ENCODE peak calls at places on chromosomes 1 and 21, in four cellular contexts. R, W, Q and F are unnamed samples.

GRCh38 chr1:89672489-89673183 is 39.7 kb downstream of the LRRC8C start:
- DNase-seq in W (peak; percentile 36), Q (no peak), R (peak; percentile 65), F (no peak)

GRCh38 chr1:114043046-114043445 is 63.8 kb downstream of the OLFML3 start:
- DNase-seq in Q (no peak), W (no peak), R (no peak), F (no peak)

GRCh38 chr1:246773213-246773641 is 49.0 kb downstream of the SCCPDH start:
- DNase-seq in W (no peak), Q (no peak), R (no peak), F (peak; percentile 85)

GRCh38 chr21:26043891-26044290 is 126.7 kb downstream of the APP start:
- DNase-seq in Q (no peak), W (no peak), R (no peak), F (no peak)

GRCh38 chr1:193192586-193192985 is 6.2 kb upstream of the B3GALT2 start:
- DNase-seq in R (no peak), Q (no peak), W (no peak), F (no peak)

GRCh38 chr1:101128211-101128727 is 102.7 kb upstream of the DPH5 start:
- DNase-seq in Q (no peak), W (no peak), R (no peak), F (peak; percentile 85)

GRCh38 chr1:25135903-25136302 is 96.4 kb downstream of the SYF2 start:
- DNase-seq in W (no peak), Q (no peak), R (no peak), F (no peak)

GRCh38 chr1:210024282-210024681 is 86.3 kb downstream of the SYT14 start:
- DNase-seq in W (no peak), R (no peak), Q (no peak), F (no peak)

GRCh38 chr1:155195201-155196102 is 12.2 kb downstream of the THBS3 start:
- DNase-seq in Q (no peak), R (peak; percentile 11), W (peak; percentile 57), F (no peak)
- H2AFZ ChIP-seq in Q (no peak overlapping the region), R (peak overlapping the region; percentile 39), W (peak overlapping the region; percentile 14), F (no peak overlapping the region)

GRCh38 chr1:201535046-201535777 is 3.7 kb upstream of the NAV1 start:
- DNase-seq in Q (no peak), R (peak; percentile 68), W (peak; percentile 75), F (no peak)

GRCh38 chr1:201537028-201537427 is 1.9 kb upstream of the NAV1 start:
- DNase-seq in Q (no peak), R (no peak), W (peak; percentile 70), F (no peak)

GRCh38 chr1:201536542-201536941 is 2.4 kb upstream of the NAV1 start:
- DNase-seq in W (peak; percentile 98), R (peak; percentile 92), Q (no peak), F (no peak)

GRCh38 chr1:201537467-201537866 is 1.5 kb upstream of the NAV1 start:
- DNase-seq in W (no peak), R (no peak), Q (no peak), F (no peak)

DNA sequence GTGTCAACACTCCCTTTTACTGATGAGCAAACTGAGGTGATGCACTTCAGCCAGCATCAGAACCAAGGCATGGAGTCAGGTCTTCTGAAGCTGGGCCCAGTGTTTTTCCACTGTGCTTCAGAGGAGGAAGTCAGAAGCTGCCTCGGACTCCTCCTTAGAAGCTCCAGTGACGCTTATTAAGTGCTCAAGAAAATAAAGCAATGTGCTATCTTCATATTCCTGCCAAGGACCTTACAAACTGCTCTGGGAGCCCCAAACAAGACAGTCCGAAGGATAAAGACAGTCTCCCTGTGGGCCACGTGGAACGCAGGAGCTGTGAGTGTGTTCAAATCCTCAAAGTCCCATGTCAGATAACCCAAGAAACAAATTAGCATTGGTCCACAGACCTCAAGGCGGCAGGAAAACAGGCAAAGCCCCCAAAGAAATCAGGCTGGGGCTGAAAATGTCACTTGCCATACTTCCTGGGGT is 3.1 kb upstream of the NAV1 start:
- DNase-seq in R (no peak), W (peak; percentile 81), Q (no peak), F (no peak)
- H2AFZ ChIP-seq in R (peak overlapping the region; percentile 37), W (peak overlapping the region; percentile 68), Q (no peak overlapping the region), F (no peak overlapping the region)

GRCh38 chr1:40185951-40186864 is 25.0 kb downstream of the RLF start:
- DNase-seq in Q (no peak), R (peak; percentile 62), W (peak; percentile 82), F (peak; percentile 55)

GRCh38 chr1:40184193-40184592 is 23.0 kb downstream of the RLF start:
- DNase-seq in R (no peak), Q (no peak), W (no peak), F (no peak)

GRCh38 chr1:40187399-40187798 is 26.2 kb downstream of the RLF start:
- DNase-seq in W (peak; percentile 35), R (peak; percentile 26), Q (no peak), F (no peak)

GRCh38 chr1:40179496-40180089 is 18.4 kb downstream of the RLF start:
- DNase-seq in Q (no peak), W (no peak), R (no peak), F (no peak)

GRCh38 chr1:40182956-40183710 is 21.9 kb downstream of the RLF start:
- DNase-seq in W (peak; percentile 56), Q (no peak), R (peak; percentile 45), F (peak; percentile 48)
- H2AFZ ChIP-seq in W (no peak overlapping the region), Q (no peak overlapping the region), R (no peak overlapping the region), F (no peak overlapping the region)

GRCh38 chr21:45382698-45383000 is 22.3 kb upstream of the COL18A1 start:
- DNase-seq in R (no peak), Q (no peak), W (no peak), F (no peak)
- H2AFZ ChIP-seq in R (no peak overlapping the region), Q (no peak overlapping the region), W (no peak overlapping the region), F (no peak overlapping the region)

DNA sequence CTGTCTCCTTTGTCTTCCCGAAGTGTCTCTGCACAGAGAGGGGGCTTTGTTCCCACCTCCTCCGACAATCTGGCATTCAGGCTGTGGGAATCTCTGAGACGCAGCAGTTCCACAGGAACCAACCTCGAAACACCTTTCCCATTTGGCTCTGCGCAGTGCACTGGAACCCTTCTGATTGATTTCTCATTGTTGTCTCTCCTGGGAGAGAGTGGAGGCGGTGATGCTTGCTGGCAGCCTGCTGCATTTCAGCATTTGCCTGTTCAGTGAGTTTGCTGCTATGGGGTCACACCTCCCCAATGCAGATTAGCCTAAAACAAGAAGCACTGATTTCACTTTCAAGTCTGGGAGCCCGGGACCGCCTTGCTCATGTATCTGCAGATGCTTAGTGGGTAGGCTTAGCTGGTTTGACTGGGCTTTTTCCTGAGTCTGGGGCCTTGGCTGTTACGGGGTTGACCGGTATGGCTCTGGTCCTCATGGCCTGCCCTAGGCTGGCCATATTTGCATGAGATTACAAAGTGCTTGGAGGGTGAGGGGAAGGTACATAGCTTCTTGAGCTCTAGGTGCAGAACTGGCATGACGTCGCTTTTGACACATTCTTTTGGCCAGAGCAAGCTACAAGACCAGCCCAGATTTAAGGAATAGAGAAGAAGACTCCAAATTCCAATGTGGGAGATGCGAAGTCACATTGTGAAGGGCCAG is 695.3 kb downstream of the PTPRU start:
- DNase-seq in Q (no peak), W (no peak), R (no peak), F (no peak)
- H2AFZ ChIP-seq in Q (no peak overlapping the region), W (no peak overlapping the region), R (no peak overlapping the region), F (no peak overlapping the region)

GRCh38 chr1:199243423-199244061 is 604.7 kb downstream of the PTPRC start:
- DNase-seq in Q (peak; percentile 32), R (peak; percentile 43), W (peak; percentile 63), F (peak; percentile 59)
- H2AFZ ChIP-seq in Q (no peak overlapping the region), R (peak overlapping the region; percentile 77), W (no peak overlapping the region), F (no peak overlapping the region)

GRCh38 chr1:88204768-88205167 is 479.3 kb upstream of the PKN2 start:
- DNase-seq in Q (no peak), W (no peak), R (no peak), F (no peak)

GRCh38 chr1:88210088-88210825 is 473.8 kb upstream of the PKN2 start:
- DNase-seq in W (no peak), R (no peak), Q (no peak), F (no peak)
- H2AFZ ChIP-seq in W (no peak overlapping the region), R (no peak overlapping the region), Q (no peak overlapping the region), F (no peak overlapping the region)